ENCODE peak calls at places on chromosomes 4 and X, in seven cellular contexts. Q, N, R, P, H, Z and W are unnamed samples.

GRCh38 chr4:1512081-1512737 is 106.0 kb upstream of the NKX1-1 start:
- DNase-seq in P (no peak), H (no peak), Q (no peak), R (no peak), N (no peak), Z (no peak), W (no peak)

GRCh38 chr4:124745988-124746801 is 33.7 kb upstream of the ANKRD50 start:
- DNase-seq in H (no peak), N (no peak), P (no peak), Q (no peak), Z (no peak), R (no peak), W (no peak)

GRCh38 chrX:21158678-21159077 is 215.5 kb upstream of the CNKSR2 start:
- DNase-seq in Z (no peak), R (no peak), Q (no peak), P (no peak), H (no peak), N (no peak), W (no peak)

GRCh38 chr4:168877779-168878491 is 132.1 kb downstream of the CBR4 start:
- DNase-seq in Q (no peak), N (no peak), P (no peak), Z (no peak), H (no peak), R (no peak), W (no peak)

GRCh38 chrX:101078716-101079115 is at the start of gene TMEM35A:
- DNase-seq in H (no peak), Z (no peak), Q (peak), N (no peak), P (no peak), R (no peak), W (no peak)

GRCh38 chrX:109352121-109352556 is 129.7 kb downstream of the GUCY2F start:
- DNase-seq in H (no peak), P (no peak), R (no peak), Q (peak), Z (no peak), N (no peak), W (no peak)

GRCh38 chr4:110669663-110670062 is 46.8 kb upstream of the PITX2 start:
- DNase-seq in Q (no peak), H (no peak), N (no peak), R (no peak), P (no peak), Z (no peak), W (no peak)

GRCh38 chr4:142959156-142959555 is 113.1 kb upstream of the INPP4B start:
- DNase-seq in Z (no peak), R (no peak), N (no peak), P (no peak), H (no peak), Q (peak), W (no peak)

GRCh38 chrX:125003746-125004446 is 315.8 kb upstream of the TEX13C start:
- DNase-seq in Q (no peak), Z (no peak), N (no peak), P (no peak), H (no peak), R (no peak), W (no peak)

GRCh38 chr4:98996056-98996941 is 778 bp downstream of the METAP1 start:
- DNase-seq in P (no peak), N (no peak), Q (peak), Z (peak), R (peak), H (no peak), W (no peak)

GRCh38 chr4:45946699-45947098 is 177.2 kb downstream of the GABRG1 start:
- DNase-seq in H (no peak), R (no peak), Q (peak), N (no peak), Z (peak), P (no peak), W (no peak)